ENCODE peak calls at places on chromosome 14, in ten cellular contexts. R is esophagus squamous epithelium, O is uterus, K is A549, D is sigmoid colon, I is testis, Q is gastrocnemius medialis, H is esophagus muscularis mucosa, T is body of pancreas, F is thyroid gland. S is an unnamed sample.
A peak's percentile ranks its signal among the peaks of the same experiment; 100 is the strongest.

GRCh38 chr14:57634335-57634734 is 140.7 kb upstream of the CCDC198 start:
- DNase-seq in R (no peak), O (no peak), K (no peak), D (no peak), I (no peak), Q (no peak), H (no peak), T (no peak), F (no peak), S (no peak)

GRCh38 chr14:102490456-102490855 is 19.1 kb downstream of the ANKRD9 start:
- DNase-seq in R (no peak), O (no peak), K (no peak), D (no peak), I (no peak), Q (no peak), H (no peak), T (no peak), F (no peak), S (no peak)

GRCh38 chr14:35161231-35161630 is 38.9 kb downstream of the PRORP start:
- DNase-seq in R (no peak), O (no peak), K (no peak), D (no peak), I (no peak), Q (no peak), H (no peak), T (no peak), F (no peak), S (no peak)

GRCh38 chr14:81211844-81212243 is 8.9 kb downstream of the GTF2A1 start:
- DNase-seq in R (no peak), O (no peak), K (no peak), D (no peak), I (no peak), Q (peak; percentile 47), H (no peak), T (peak; percentile 29), F (peak; percentile 67), S (peak; percentile 34)

GRCh38 chr14:59897757-59898383 is 22.1 kb upstream of the LRRC9 start:
- DNase-seq in R (no peak), O (no peak), K (peak; percentile 13), D (no peak), I (peak; percentile 61), Q (no peak), H (no peak), T (peak; percentile 16), F (peak; percentile 40), S (peak; percentile 25)

GRCh38 chr14:24692382-24693352 is 58.7 kb upstream of the GZMB start:
- DNase-seq in R (no peak), O (no peak), K (no peak), D (no peak), I (no peak), Q (no peak), H (peak; percentile 55), T (no peak), F (no peak), S (no peak)

GRCh38 chr14:30165255-30165654 is 237.6 kb upstream of the PRKD1 start:
- DNase-seq in R (no peak), O (no peak), K (no peak), D (no peak), I (no peak), Q (no peak), H (no peak), T (no peak), F (no peak), S (no peak)

GRCh38 chr14:32950584-32950983 is 11.9 kb downstream of the NPAS3 start:
- DNase-seq in R (no peak), O (no peak), K (no peak), D (no peak), I (no peak), Q (no peak), H (no peak), T (no peak), F (no peak), S (no peak)

GRCh38 chr14:76929927-76930326 is 98.6 kb downstream of the IRF2BPL start:
- DNase-seq in R (no peak), O (no peak), K (no peak), D (peak; percentile 82), I (peak; percentile 68), Q (peak; percentile 59), H (no peak), T (no peak), F (no peak), S (peak; percentile 85)

GRCh38 chr14:88321692-88322504 is 1.2 kb downstream of the KCNK10 start:
- DNase-seq in R (no peak), O (no peak), K (no peak), D (no peak), I (no peak), Q (no peak), H (no peak), T (no peak), F (no peak), S (no peak)

GRCh38 chr14:33709286-33709685 is 241.6 kb downstream of the EGLN3 start:
- DNase-seq in R (no peak), O (no peak), K (no peak), D (no peak), I (no peak), Q (no peak), H (no peak), T (no peak), F (no peak), S (no peak)

GRCh38 chr14:81268016-81268416 is 47.3 kb upstream of the GTF2A1 start:
- DNase-seq in R (no peak), O (no peak), K (peak; percentile 33), D (no peak), I (no peak), Q (no peak), H (peak; percentile 72), T (no peak), F (no peak), S (no peak)

GRCh38 chr14:53032161-53032803 is 81.4 kb upstream of the FERMT2 start:
- DNase-seq in R (no peak), O (no peak), K (no peak), D (peak; percentile 66), I (peak; percentile 48), Q (peak; percentile 20), H (no peak), T (peak; percentile 39), F (peak; percentile 39), S (peak; percentile 64)

DNA sequence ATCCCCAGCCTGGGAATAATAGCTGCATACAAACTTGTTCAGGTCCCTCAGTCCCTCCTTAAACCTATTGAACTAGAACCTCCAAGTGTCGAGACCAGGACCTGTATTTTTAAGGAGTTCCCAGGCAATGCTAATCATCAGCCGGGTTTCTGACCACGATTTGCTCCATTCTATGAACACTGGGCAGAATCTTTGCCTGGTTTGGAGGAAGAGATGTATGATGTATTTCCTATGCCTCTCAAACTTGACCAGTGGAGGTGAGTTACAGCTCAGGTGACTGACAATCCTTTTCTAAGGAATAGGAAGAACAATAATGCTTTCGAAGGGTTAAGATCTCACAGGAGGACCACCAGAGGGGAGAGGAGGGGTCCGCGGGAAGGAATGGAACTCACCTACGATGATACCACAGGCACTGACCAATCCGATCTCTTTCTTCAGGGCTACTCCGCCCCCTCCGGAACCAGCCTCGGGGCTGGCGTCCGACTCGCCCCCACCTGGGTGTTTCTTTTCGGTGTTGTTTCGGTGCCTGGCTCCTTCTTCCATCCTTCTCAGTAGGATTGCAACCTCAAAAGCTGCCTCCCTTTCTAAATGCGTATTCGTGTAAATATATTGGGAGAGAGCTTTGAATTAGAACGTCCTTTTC is 967 bp downstream of the SLC7A8 start:
- DNase-seq in R (no peak), O (peak; percentile 62), K (no peak), D (no peak), I (peak; percentile 85), Q (peak; percentile 47), H (no peak), T (peak; percentile 62), F (peak; percentile 80), S (peak; percentile 40)
- H3K27ac ChIP-seq in R (peak overlapping the region; percentile 76), O (peak overlapping the region; percentile 88), K (peak overlapping the region; percentile 13), D (no peak overlapping the region), I (peak overlapping the region; percentile 31), Q (peak overlapping the region; percentile 84), H (peak overlapping the region; percentile 63), T (peak overlapping the region; percentile 22), F (no peak overlapping the region), S (no peak overlapping the region)

GRCh38 chr14:74495356-74495755 is 1.8 kb downstream of the ISCA2 start:
- DNase-seq in R (no peak), O (no peak), K (no peak), D (no peak), I (no peak), Q (no peak), H (no peak), T (no peak), F (no peak), S (no peak)

GRCh38 chr14:74491952-74492351 is 1.2 kb downstream of the NPC2 start:
- DNase-seq in R (no peak), O (no peak), K (peak; percentile 50), D (no peak), I (peak; percentile 33), Q (no peak), H (no peak), T (no peak), F (peak; percentile 39), S (peak; percentile 63)

GRCh38 chr14:74492413-74493342 is at the start of gene NPC2:
- DNase-seq in R (no peak), O (no peak), K (no peak), D (no peak), I (no peak), Q (no peak), H (no peak), T (no peak), F (no peak), S (no peak)

GRCh38 chr14:74488788-74489397 is 4.2 kb downstream of the NPC2 start:
- DNase-seq in R (no peak), O (no peak), K (no peak), D (no peak), I (no peak), Q (no peak), H (no peak), T (no peak), F (no peak), S (no peak)

GRCh38 chr14:74493343-74494261 is at the start of gene ISCA2:
- DNase-seq in R (peak; percentile 100), O (peak; percentile 99), K (peak; percentile 98), D (peak; percentile 100), I (peak; percentile 100), Q (peak; percentile 100), H (peak; percentile 100), T (peak; percentile 100), F (peak; percentile 100), S (peak; percentile 100)
- TF ChIP-seq POLR2A in R (no peak), O (peak; percentile 29), K (peak; percentile 82), D (peak; percentile 60), I (peak; percentile 72), Q (peak; percentile 57), H (peak; percentile 46), T (no peak), F (peak; percentile 39), S (no peak)

DNA sequence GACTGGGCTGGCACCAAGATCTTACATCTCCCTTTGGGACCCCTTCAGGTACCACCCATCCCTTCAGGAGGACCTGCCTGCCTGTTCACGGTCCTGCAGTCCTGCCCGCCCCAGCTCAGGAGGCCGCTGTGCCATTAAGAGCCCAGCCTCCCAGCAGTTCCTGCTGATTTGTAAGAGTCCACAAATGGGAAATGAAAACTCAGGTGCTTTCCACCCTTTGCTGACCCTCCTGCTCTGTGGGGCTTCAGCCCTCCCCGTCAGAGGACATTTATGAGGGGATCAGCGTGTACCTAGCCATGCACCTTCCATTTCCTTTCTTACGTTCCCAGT is 39.5 kb downstream of the C14orf132 start:
- DNase-seq in R (no peak), O (no peak), K (no peak), D (peak; percentile 40), I (no peak), Q (no peak), H (no peak), T (no peak), F (no peak), S (no peak)
- H3K27ac ChIP-seq in R (no peak overlapping the region), O (no peak overlapping the region), K (no peak overlapping the region), D (no peak overlapping the region), I (no peak overlapping the region), Q (no peak overlapping the region), H (no peak overlapping the region), T (no peak overlapping the region), F (no peak overlapping the region), S (no peak overlapping the region)

GRCh38 chr14:68814376-68815287 is 21.8 kb upstream of the ZFP36L1 start:
- DNase-seq in R (no peak), O (no peak), K (peak; percentile 78), D (peak; percentile 79), I (peak; percentile 54), Q (no peak), H (no peak), T (peak; percentile 57), F (peak; percentile 50), S (peak; percentile 61)
- TF ChIP-seq POLR2A in R (no peak), O (no peak), K (no peak), D (no peak), I (no peak), Q (no peak), H (no peak), T (no peak), F (no peak), S (no peak)

S was measured in adrenal gland.